ENCODE peak calls at places on chromosomes 2 and 18, in seven cellular contexts. J, G, Q, N, Z, U and C are unnamed samples.

GRCh38 chr2:207161724-207162123 is 4.0 kb downstream of the KLF7 start:
- DNase-seq in Z (no peak), U (no peak), J (no peak), Q (no peak), N (peak), G (no peak), C (no peak)

GRCh38 chr2:227813229-227813561 is 447 bp upstream of the CCL20 start:
- DNase-seq in N (no peak), G (no peak), Q (no peak), J (no peak), Z (no peak), U (no peak), C (no peak)

GRCh38 chr2:78979380-78980238 is 45.9 kb upstream of the REG3G start:
- DNase-seq in G (no peak), J (no peak), Q (peak), N (peak), Z (no peak), U (no peak), C (no peak)

GRCh38 chr2:71510938-71511337 is 57.6 kb downstream of the DYSF start:
- DNase-seq in U (no peak), Q (no peak), J (no peak), G (no peak), N (no peak), Z (no peak), C (no peak)

GRCh38 chr2:207974214-207974600 is 51.1 kb downstream of the PLEKHM3 start:
- DNase-seq in N (peak), U (no peak), G (no peak), J (no peak), Q (no peak), Z (no peak), C (no peak)

GRCh38 chr18:74040459-74041332 is 106.9 kb downstream of the FBXO15 start:
- DNase-seq in Z (no peak), U (peak), G (peak), N (peak), Q (no peak), J (peak), C (peak)

GRCh38 chr2:96869281-96869823 is 528 bp downstream of the SEMA4C start:
- DNase-seq in N (peak), Q (peak), G (no peak), J (no peak), U (no peak), Z (no peak), C (no peak)

GRCh38 chr2:65367517-65367916 is 64.9 kb downstream of the SPRED2 start:
- DNase-seq in Z (peak), J (no peak), Q (peak), N (peak), G (no peak), U (no peak), C (no peak)

GRCh38 chr2:127535422-127535901 is at the start of gene MYO7B:
- DNase-seq in N (no peak), U (no peak), Z (no peak), J (no peak), Q (no peak), G (no peak), C (no peak)

GRCh38 chr18:22230403-22231042 is 61.1 kb downstream of the GATA6 start:
- DNase-seq in Z (peak), G (no peak), N (peak), U (no peak), J (no peak), Q (peak), C (no peak)